ENCODE peak calls at places on chromosome 4, in four cellular contexts. One of them, this sample, is unnamed. For H3K79me2 and H3K9me3, the result is how much of the 10 kb centered on the place peaks cover.

GRCh38 chr4:51859476-51860032 is 16.6 kb downstream of the DCUN1D4 start:
- DNase-seq in astrocyte: no peak
- DNase-seq in OCI-LY7: no peak
- DNase-seq in HCT116: no peak
- DNase-seq in this sample: no peak

GRCh38 chr4:108018038-108018883 is 28.6 kb downstream of the HADH start:
- DNase-seq in HCT116: peak
- DNase-seq in OCI-LY7: peak
- DNase-seq in astrocyte: peak
- DNase-seq in this sample: no peak

GRCh38 chr4:3865986-3866812 is 100.0 kb downstream of the ADRA2C start:
- DNase-seq in OCI-LY7: no peak
- DNase-seq in HCT116: no peak
- DNase-seq in astrocyte: no peak
- DNase-seq in this sample: peak

GRCh38 chr4:131427000-131427399 is 1722.1 kb upstream of the PCDH10 start:
- DNase-seq in astrocyte: peak
- DNase-seq in HCT116: no peak
- DNase-seq in OCI-LY7: no peak
- DNase-seq in this sample: no peak

GRCh38 chr4:100789991-100790390 is 272.2 kb upstream of the EMCN start:
- DNase-seq in HCT116: no peak
- DNase-seq in OCI-LY7: no peak
- DNase-seq in astrocyte: no peak
- DNase-seq in this sample: no peak

GRCh38 chr4:165301833-165302232 is 25.6 kb upstream of the MSMO1 start:
- DNase-seq in astrocyte: peak
- DNase-seq in HCT116: no peak
- DNase-seq in OCI-LY7: no peak
- DNase-seq in this sample: peak

GRCh38 chr4:87299898-87300297 is 22.8 kb downstream of the HSD17B13 start:
- DNase-seq in astrocyte: no peak
- DNase-seq in OCI-LY7: no peak
- DNase-seq in HCT116: no peak
- DNase-seq in this sample: no peak

GRCh38 chr4:5365071-5366008 is 314.1 kb downstream of the STK32B start:
- DNase-seq in astrocyte: peak
- DNase-seq in OCI-LY7: no peak
- DNase-seq in HCT116: peak
- DNase-seq in this sample: no peak

GRCh38 chr4:23613782-23614181 is 276.1 kb downstream of the PPARGC1A start:
- DNase-seq in astrocyte: peak
- DNase-seq in HCT116: no peak
- DNase-seq in OCI-LY7: no peak
- DNase-seq in this sample: no peak

GRCh38 chr4:140469806-140470733 is 28.0 kb downstream of the MGAT4D start:
- DNase-seq in astrocyte: no peak
- DNase-seq in OCI-LY7: no peak
- DNase-seq in HCT116: no peak
- DNase-seq in this sample: no peak

GRCh38 chr4:110615366-110616161 is 7.3 kb downstream of the PITX2 start:
- DNase-seq in astrocyte: no peak
- DNase-seq in HCT116: no peak
- DNase-seq in OCI-LY7: no peak
- DNase-seq in this sample: peak

GRCh38 chr4:107519057-107519456 is 201.0 kb downstream of the PAPSS1 start:
- DNase-seq in OCI-LY7: peak
- DNase-seq in HCT116: peak
- DNase-seq in astrocyte: no peak
- DNase-seq in this sample: peak

GRCh38 chr4:27638163-27638915 is 777.7 kb downstream of the STIM2 start:
- DNase-seq in HCT116: peak
- DNase-seq in astrocyte: no peak
- DNase-seq in OCI-LY7: no peak
- DNase-seq in this sample: no peak

GRCh38 chr4:73446336-73446938 is 10.4 kb downstream of the AFP start:
- DNase-seq in OCI-LY7: peak
- DNase-seq in astrocyte: peak
- DNase-seq in HCT116: peak
- DNase-seq in this sample: no peak

GRCh38 chr4:59537231-59537886 is 1662.8 kb upstream of the ADGRL3 start:
- DNase-seq in OCI-LY7: no peak
- DNase-seq in astrocyte: no peak
- DNase-seq in HCT116: no peak
- DNase-seq in this sample: no peak

GRCh38 chr4:135508006-135508714 is 1306.6 kb upstream of the PABPC4L start:
- DNase-seq in astrocyte: peak
- DNase-seq in HCT116: peak
- DNase-seq in OCI-LY7: no peak
- DNase-seq in this sample: peak

GRCh38 chr4:35565640-35566039 is 678.7 kb downstream of the ARAP2 start:
- DNase-seq in HCT116: no peak
- DNase-seq in OCI-LY7: no peak
- DNase-seq in astrocyte: no peak
- DNase-seq in this sample: no peak

GRCh38 chr4:138473339-138473738 is 231.2 kb upstream of the SLC7A11 start:
- DNase-seq in HCT116: no peak
- DNase-seq in OCI-LY7: no peak
- DNase-seq in astrocyte: no peak
- DNase-seq in this sample: no peak

GRCh38 chr4:8199594-8200301 is 658 bp downstream of the SH3TC1 start:
- DNase-seq in OCI-LY7: no peak
- DNase-seq in astrocyte: no peak
- DNase-seq in HCT116: no peak
- DNase-seq in this sample: peak

GRCh38 chr4:15495621-15496020 is 25.9 kb downstream of the CC2D2A start:
- DNase-seq in astrocyte: peak
- DNase-seq in OCI-LY7: no peak
- DNase-seq in HCT116: no peak
- DNase-seq in this sample: no peak

GRCh38 chr4:41009411-41009810 is 204.9 kb downstream of the APBB2 start:
- DNase-seq in HCT116: no peak
- DNase-seq in OCI-LY7: no peak
- DNase-seq in astrocyte: peak
- DNase-seq in this sample: no peak

GRCh38 chr4:104128850-104129213 is 365.9 kb downstream of the CXXC4 start:
- DNase-seq in OCI-LY7: no peak
- DNase-seq in astrocyte: no peak
- DNase-seq in HCT116: peak
- DNase-seq in this sample: no peak

GRCh38 chr4:22794731-22795130 is 102.0 kb downstream of the GBA3 start:
- DNase-seq in astrocyte: no peak
- DNase-seq in HCT116: no peak
- DNase-seq in OCI-LY7: no peak
- DNase-seq in this sample: no peak

GRCh38 chr4:25531272-25531671 is 124.4 kb upstream of the SLC34A2 start:
- DNase-seq in astrocyte: no peak
- DNase-seq in OCI-LY7: no peak
- DNase-seq in HCT116: no peak
- DNase-seq in this sample: peak

GRCh38 chr4:26238426-26238781 is 82.4 kb upstream of the RBPJ start:
- DNase-seq in HCT116: no peak
- DNase-seq in OCI-LY7: no peak
- DNase-seq in astrocyte: no peak
- DNase-seq in this sample: no peak

GRCh38 chr4:53322696-53323095 is 43.2 kb downstream of the SCFD2 start:
- DNase-seq in OCI-LY7: no peak
- DNase-seq in HCT116: no peak
- DNase-seq in astrocyte: no peak
- DNase-seq in this sample: no peak

GRCh38 chr4:186137193-186137792 is 32.8 kb downstream of the FAM149A start:
- DNase-seq in OCI-LY7: peak
- DNase-seq in HCT116: peak
- DNase-seq in astrocyte: peak
- DNase-seq in this sample: no peak

GRCh38 chr4:26135331-26135730 is 185.5 kb upstream of the RBPJ start:
- DNase-seq in HCT116: no peak
- DNase-seq in OCI-LY7: no peak
- DNase-seq in astrocyte: no peak
- DNase-seq in this sample: no peak

GRCh38 chr4:7414736-7415510 is 19.8 kb downstream of the PSAPL1 start:
- DNase-seq in HCT116: no peak
- DNase-seq in OCI-LY7: no peak
- DNase-seq in astrocyte: no peak
- DNase-seq in this sample: peak

GRCh38 chr4:26576171-26576829 is 7.6 kb upstream of the TBC1D19 start:
- DNase-seq in OCI-LY7: no peak
- DNase-seq in astrocyte: peak
- DNase-seq in HCT116: no peak
- DNase-seq in this sample: peak

GRCh38 chr4:39636786-39637185 is 1.9 kb downstream of the SMIM14 start:
- DNase-seq in HCT116: no peak
- DNase-seq in OCI-LY7: no peak
- DNase-seq in astrocyte: peak
- DNase-seq in this sample: no peak

GRCh38 chr4:154126276-154126675 is 337.4 kb upstream of the SFRP2 start:
- DNase-seq in HCT116: no peak
- DNase-seq in astrocyte: peak
- DNase-seq in OCI-LY7: no peak
- DNase-seq in this sample: no peak
- TF ChIP-seq CTCF in HCT116: no peak
- TF ChIP-seq CTCF in astrocyte: no peak
- TF ChIP-seq CTCF in OCI-LY7: no peak
- TF ChIP-seq CTCF in this sample: no peak

DNA sequence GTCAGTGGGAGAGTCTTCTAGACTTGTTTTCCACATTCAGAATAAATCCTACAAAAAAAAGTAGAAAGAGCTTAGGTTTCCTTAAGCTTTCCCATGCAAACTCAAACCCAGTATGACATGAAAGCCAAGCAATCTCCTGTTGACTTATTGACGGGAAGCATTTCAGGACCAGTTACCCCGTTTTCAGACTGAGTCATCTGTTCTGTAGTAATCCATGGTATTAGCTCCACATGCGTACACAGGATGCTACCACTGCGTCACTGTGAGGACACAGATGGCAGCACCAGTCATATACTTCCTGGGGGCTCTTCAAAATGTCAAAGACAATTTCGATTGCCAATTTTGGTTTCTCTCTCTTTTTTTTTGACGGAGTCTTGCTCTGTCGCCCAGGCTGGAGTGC is 224.9 kb upstream of the MAD2L1 start:
- DNase-seq in astrocyte: no peak
- DNase-seq in HCT116: no peak
- DNase-seq in OCI-LY7: no peak
- DNase-seq in this sample: no peak
- H3K79me2 ChIP-seq in astrocyte: under half
- H3K79me2 ChIP-seq in HCT116: under half
- H3K79me2 ChIP-seq in OCI-LY7: under half
- H3K79me2 ChIP-seq in this sample: under half

DNA sequence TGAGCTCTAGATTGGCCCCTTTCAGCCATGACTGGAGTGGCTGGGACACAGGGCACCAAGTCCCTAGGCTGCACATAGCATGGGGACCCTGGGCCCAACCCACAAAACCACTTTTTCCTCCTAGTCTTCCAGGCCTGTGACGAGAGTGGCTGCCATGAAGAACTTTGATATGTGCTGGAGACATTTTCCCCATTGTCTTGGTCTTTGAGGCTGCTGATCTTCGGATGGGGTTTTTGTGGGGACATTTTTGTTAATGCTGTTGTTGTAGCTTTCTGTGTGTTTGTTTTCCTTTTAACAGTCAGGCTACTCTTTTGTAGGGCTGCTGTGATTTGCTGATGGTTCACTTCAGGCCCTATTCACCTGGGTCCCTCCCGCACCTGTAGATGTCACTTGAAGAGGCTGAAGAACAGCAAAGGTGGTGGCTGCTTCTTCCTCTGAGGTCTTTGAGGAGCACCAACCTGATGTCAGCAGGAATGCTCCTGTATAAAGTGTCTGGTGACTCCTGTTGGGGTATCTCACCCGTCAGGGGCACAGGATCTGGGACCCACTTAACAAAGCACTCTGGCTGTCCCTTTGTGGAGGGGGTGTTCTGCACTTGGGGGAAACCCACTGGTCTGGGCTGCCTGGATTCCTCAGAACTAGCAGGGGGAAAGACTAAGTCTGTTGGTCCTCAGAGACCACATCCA is 49.6 kb upstream of the GRID2 start:
- DNase-seq in HCT116: no peak
- DNase-seq in OCI-LY7: no peak
- DNase-seq in astrocyte: no peak
- DNase-seq in this sample: no peak
- H3K9me3 ChIP-seq in HCT116: under half
- H3K9me3 ChIP-seq in OCI-LY7: under half
- H3K9me3 ChIP-seq in astrocyte: under half
- H3K9me3 ChIP-seq in this sample: under half

GRCh38 chr4:74671074-74671698 is 123.1 kb downstream of the BTC start:
- DNase-seq in astrocyte: peak
- DNase-seq in OCI-LY7: peak
- DNase-seq in HCT116: peak
- DNase-seq in this sample: no peak
- TF ChIP-seq CTCF in astrocyte: peak
- TF ChIP-seq CTCF in OCI-LY7: peak
- TF ChIP-seq CTCF in HCT116: peak
- TF ChIP-seq CTCF in this sample: peak

GRCh38 chr4:1730532-1731135 is 9.3 kb downstream of the TACC3 start:
- DNase-seq in astrocyte: no peak
- DNase-seq in OCI-LY7: no peak
- DNase-seq in HCT116: no peak
- DNase-seq in this sample: peak
- H3K79me2 ChIP-seq in astrocyte: half or more
- H3K79me2 ChIP-seq in OCI-LY7: half or more
- H3K79me2 ChIP-seq in HCT116: half or more
- H3K79me2 ChIP-seq in this sample: half or more

DNA sequence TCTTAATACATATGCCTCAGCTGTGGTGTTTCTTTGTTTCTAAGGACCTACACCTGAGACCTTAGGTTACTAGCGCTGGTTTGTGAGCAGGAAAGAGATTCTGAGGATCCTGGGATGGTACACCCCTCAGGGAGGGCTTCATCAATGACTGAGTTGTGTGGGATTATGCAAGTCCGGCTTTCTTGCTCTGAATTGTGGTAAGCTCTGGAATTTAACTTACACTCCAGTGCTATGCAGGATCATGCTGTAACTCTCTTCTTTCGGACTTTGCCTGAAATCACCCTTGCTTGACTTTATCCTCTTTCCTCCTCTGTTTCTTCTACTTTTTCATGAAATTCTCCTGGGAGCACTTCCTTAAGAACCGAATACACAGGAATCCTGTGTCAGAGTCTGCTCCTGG is 431.5 kb upstream of the BOD1L1 start:
- DNase-seq in astrocyte: peak
- DNase-seq in HCT116: no peak
- DNase-seq in OCI-LY7: no peak
- DNase-seq in this sample: no peak
- H3K9me3 ChIP-seq in astrocyte: under half
- H3K9me3 ChIP-seq in HCT116: under half
- H3K9me3 ChIP-seq in OCI-LY7: under half
- H3K9me3 ChIP-seq in this sample: under half

GRCh38 chr4:76377922-76378321 is 43.0 kb downstream of the CCDC158 start:
- DNase-seq in OCI-LY7: peak
- DNase-seq in HCT116: peak
- DNase-seq in astrocyte: peak
- DNase-seq in this sample: no peak
- TF ChIP-seq CTCF in OCI-LY7: peak
- TF ChIP-seq CTCF in HCT116: peak
- TF ChIP-seq CTCF in astrocyte: peak
- TF ChIP-seq CTCF in this sample: peak

This sample was measured in osteoblast.